ENCODE peak calls at places on chromosomes 2 and 18, in six cellular contexts. Q is GM23248, C is amniotic stem cell, D is amniotic epithelial cell, Y is psoas muscle, H is T-helper 2 cell. K is an unnamed sample.

GRCh38 chr2:238095143-238095542 is 5.0 kb upstream of the ESPNL start:
- DNase-seq in H (no peak), C (no peak), Q (no peak), Y (no peak), D (no peak), K (no peak)

GRCh38 chr18:9850297-9850696 is 35.5 kb upstream of the TXNDC2 start:
- DNase-seq in Q (no peak), H (no peak), Y (no peak), C (no peak), D (no peak), K (no peak)

GRCh38 chr2:22221006-22221405 is 1097.2 kb downstream of the TDRD15 start:
- DNase-seq in D (no peak), H (no peak), Q (no peak), C (no peak), Y (no peak), K (no peak)

GRCh38 chr2:224412064-224412921 is 10.4 kb upstream of the FAM124B start:
- DNase-seq in D (peak), Y (no peak), Q (peak), C (no peak), H (peak), K (peak)

GRCh38 chr18:22136395-22136794 is 33.0 kb upstream of the GATA6 start:
- DNase-seq in C (no peak), H (no peak), Q (peak), Y (no peak), D (peak), K (peak)

GRCh38 chr2:140586379-140586778 is 1544.4 kb downstream of the LRP1B start:
- DNase-seq in Y (no peak), Q (peak), H (peak), C (no peak), D (peak), K (peak)

GRCh38 chr2:43224131-43224570 is 2.3 kb downstream of the ZFP36L2 start:
- DNase-seq in Q (peak), C (peak), H (peak), D (peak), Y (peak), K (peak)

GRCh38 chr2:51717318-51717717 is 685.4 kb upstream of the NRXN1 start:
- DNase-seq in H (no peak), Q (peak), D (peak), Y (no peak), C (peak), K (peak)

GRCh38 chr18:40529478-40529877 is 1425.6 kb upstream of the PIK3C3 start:
- DNase-seq in Y (no peak), H (peak), Q (peak), D (peak), C (no peak), K (peak)

K was measured in iris pigment epithelial cell.